ENCODE peak calls at places on chromosomes 7 and 10, in six cellular contexts. Q, O, D, W, M and A are unnamed samples.

GRCh38 chr10:4451512-4451911 is 374.5 kb upstream of the AKR1E2 start:
- DNase-seq in D (no peak), M (no peak), O (no peak), Q (no peak), W (no peak), A (no peak)

GRCh38 chr7:158072889-158073730 is 514.5 kb downstream of the PTPRN2 start:
- DNase-seq in D (no peak), W (no peak), O (no peak), Q (no peak), M (no peak), A (no peak)

GRCh38 chr10:111171183-111171582 is 94.4 kb downstream of the ADRA2A start:
- DNase-seq in W (no peak), O (no peak), D (no peak), M (no peak), Q (no peak), A (no peak)

GRCh38 chr10:33812586-33812985 is 478.1 kb upstream of the NRP1 start:
- DNase-seq in M (no peak), D (no peak), Q (no peak), O (no peak), W (no peak), A (no peak)

GRCh38 chr10:125012851-125013528 is 71.1 kb downstream of the ZRANB1 start:
- DNase-seq in W (no peak), O (no peak), D (no peak), M (no peak), Q (no peak), A (no peak)

GRCh38 chr10:125823663-125824251 is 411 bp downstream of the BCCIP start:
- DNase-seq in M (no peak), D (peak), Q (peak), O (no peak), W (no peak), A (no peak)

GRCh38 chr10:52778511-52779392 is 6.2 kb upstream of the MBL2 start:
- DNase-seq in O (no peak), Q (no peak), M (no peak), W (no peak), D (no peak), A (no peak)

GRCh38 chr7:21747806-21748205 is 197.9 kb downstream of the CDCA7L start:
- DNase-seq in O (no peak), W (no peak), D (no peak), M (no peak), Q (no peak), A (no peak)

GRCh38 chr10:50289196-50289595 is 37.9 kb upstream of the ASAH2 start:
- DNase-seq in O (no peak), Q (no peak), W (no peak), D (no peak), M (no peak), A (no peak)

GRCh38 chr7:47580811-47581331 is 1.0 kb downstream of the TNS3 start:
- DNase-seq in O (no peak), D (no peak), W (no peak), Q (no peak), M (no peak), A (no peak)

GRCh38 chr10:28095791-28096367 is 97.0 kb upstream of the ODAD2 start:
- DNase-seq in M (no peak), D (no peak), Q (no peak), W (no peak), O (no peak), A (no peak)

GRCh38 chr7:148501707-148502139 is 88.8 kb upstream of the C7orf33 start:
- DNase-seq in Q (peak), D (peak), O (no peak), W (no peak), M (peak), A (peak)

GRCh38 chr7:132030161-132030568 is 473.7 kb upstream of the PODXL start:
- DNase-seq in O (no peak), M (peak), Q (no peak), W (no peak), D (no peak), A (no peak)

GRCh38 chr10:15678851-15679250 is 40.9 kb downstream of the ITGA8 start:
- DNase-seq in W (no peak), M (no peak), Q (no peak), D (no peak), O (no peak), A (no peak)

GRCh38 chr7:44066111-44066460 is 719 bp upstream of the PGAM2 start:
- DNase-seq in D (no peak), W (no peak), M (no peak), Q (no peak), O (no peak), A (no peak)

GRCh38 chr10:110423650-110424049 is 74.1 kb upstream of the DUSP5 start:
- DNase-seq in M (no peak), W (no peak), O (no peak), Q (no peak), D (no peak), A (no peak)

GRCh38 chr7:90605055-90605454 is 8.9 kb downstream of the CDK14 start:
- DNase-seq in M (peak), W (no peak), D (no peak), O (no peak), Q (no peak), A (no peak)

GRCh38 chr7:99392659-99393362 is 15.6 kb downstream of the PDAP1 start:
- DNase-seq in M (peak), Q (peak), W (no peak), D (peak), O (peak), A (peak)

GRCh38 chr10:82683989-82684388 is 809.0 kb downstream of the NRG3 start:
- DNase-seq in W (no peak), O (no peak), Q (no peak), D (no peak), M (no peak), A (no peak)

GRCh38 chr10:48214701-48215100 is 59.8 kb downstream of the FRMPD2 start:
- DNase-seq in Q (no peak), W (no peak), M (no peak), O (no peak), D (no peak), A (no peak)

GRCh38 chr7:98056580-98056979 is 50.1 kb upstream of the LMTK2 start:
- DNase-seq in M (no peak), Q (no peak), D (no peak), O (no peak), W (no peak), A (no peak)

GRCh38 chr10:86355571-86356038 is 11.0 kb downstream of the GRID1 start:
- DNase-seq in W (no peak), O (no peak), D (no peak), Q (no peak), M (no peak), A (no peak)

GRCh38 chr7:94401411-94401810 is 6.7 kb downstream of the COL1A2 start:
- DNase-seq in O (no peak), D (no peak), M (no peak), Q (no peak), W (no peak), A (no peak)

GRCh38 chr7:46205478-46205877 is 284.4 kb upstream of the IGFBP3 start:
- DNase-seq in W (no peak), O (no peak), Q (no peak), M (no peak), D (no peak), A (no peak)

GRCh38 chr7:14859267-14859666 is 43.3 kb downstream of the DGKB start:
- DNase-seq in W (no peak), O (no peak), Q (no peak), M (no peak), D (no peak), A (no peak)

GRCh38 chr10:110162749-110163148 is 44.7 kb upstream of the MXI1 start:
- DNase-seq in D (no peak), Q (no peak), M (no peak), W (no peak), O (no peak), A (no peak)

GRCh38 chr10:24901686-24902399 is 50.6 kb downstream of the PRTFDC1 start:
- DNase-seq in O (no peak), W (peak), D (peak), M (no peak), Q (peak), A (no peak)

GRCh38 chr10:48509974-48510692 is 94.7 kb downstream of the ARHGAP22 start:
- DNase-seq in M (no peak), W (no peak), O (no peak), D (no peak), Q (no peak), A (no peak)

GRCh38 chr10:118664321-118664720 is 68.9 kb upstream of the PRLHR start:
- DNase-seq in W (no peak), O (no peak), M (no peak), Q (no peak), D (no peak), A (no peak)

GRCh38 chr10:4771554-4772201 is 54.3 kb upstream of the AKR1E2 start:
- DNase-seq in D (no peak), O (no peak), W (no peak), Q (no peak), M (no peak), A (no peak)